ENCODE peak calls at places on chromosomes 2 and 18, in seven cellular contexts. N, D, U, H, M, G and Z are unnamed samples.

GRCh38 chr2:201411421-201411820 is 39.8 kb downstream of the TRAK2 start:
- DNase-seq in N (no peak), M (no peak), D (peak; percentile 30), H (no peak), U (no peak), G (peak; percentile 7), Z (no peak)

GRCh38 chr2:110979834-110980612 is 140.7 kb upstream of the BCL2L11 start:
- DNase-seq in H (peak; percentile 43), M (no peak), U (peak; percentile 18), D (no peak), G (no peak), N (no peak), Z (no peak)

GRCh38 chr2:96760986-96761832 is 507 bp downstream of the CNNM4 start:
- DNase-seq in N (no peak), D (no peak), U (peak; percentile 26), H (peak; percentile 50), G (no peak), M (no peak), Z (peak; percentile 21)

GRCh38 chr2:212926948-212927347 is 224.5 kb downstream of the IKZF2 start:
- DNase-seq in U (no peak), N (no peak), M (no peak), H (no peak), G (no peak), D (no peak), Z (no peak)

GRCh38 chr18:39190508-39190907 is 1624.9 kb upstream of the CELF4 start:
- DNase-seq in U (peak; percentile 49), H (no peak), N (no peak), D (no peak), M (no peak), G (no peak), Z (no peak)

GRCh38 chr2:236718207-236718992 is 148.8 kb downstream of the ACKR3 start:
- DNase-seq in M (no peak), H (no peak), N (no peak), D (peak; percentile 8), G (peak; percentile 84), U (no peak), Z (no peak)

GRCh38 chr18:53745228-53745967 is 479.1 kb downstream of the MBD2 start:
- DNase-seq in G (no peak), N (no peak), H (no peak), M (no peak), D (no peak), U (no peak), Z (no peak)

GRCh38 chr2:160731856-160732255 is 238.2 kb upstream of the RBMS1 start:
- DNase-seq in U (no peak), G (no peak), D (no peak), N (peak; percentile 17), M (no peak), H (no peak), Z (no peak)

GRCh38 chr2:231780123-231780908 is 766 bp downstream of the PDE6D start:
- DNase-seq in U (peak; percentile 65), D (peak; percentile 34), M (peak; percentile 15), G (no peak), N (no peak), H (peak; percentile 59), Z (peak; percentile 63)

GRCh38 chr18:11736656-11737055 is 47.6 kb downstream of the GNAL start:
- DNase-seq in M (no peak), U (no peak), N (no peak), H (no peak), G (peak; percentile 15), D (peak; percentile 26), Z (peak; percentile 59)

GRCh38 chr2:20065885-20066602 is 14.6 kb upstream of the LAPTM4A start:
- DNase-seq in D (peak; percentile 60), U (no peak), M (no peak), G (no peak), H (no peak), N (no peak), Z (peak; percentile 58)

GRCh38 chr2:75361486-75361885 is 162.2 kb upstream of the TACR1 start:
- DNase-seq in N (no peak), H (no peak), D (no peak), G (no peak), M (no peak), U (no peak), Z (no peak)

GRCh38 chr2:238895901-238896600 is 48.2 kb downstream of the TWIST2 start:
- DNase-seq in H (peak; percentile 81), D (peak; percentile 91), G (peak; percentile 87), N (peak; percentile 23), M (no peak), U (peak; percentile 90), Z (peak; percentile 96)

GRCh38 chr2:160505236-160505635 is 11.6 kb upstream of the RBMS1 start:
- DNase-seq in N (no peak), U (no peak), H (no peak), M (no peak), G (no peak), D (no peak), Z (no peak)

GRCh38 chr2:53104263-53104662 is 663.3 kb upstream of the CHAC2 start:
- DNase-seq in N (peak; percentile 7), D (peak; percentile 73), H (no peak), U (peak; percentile 89), G (no peak), M (peak; percentile 31), Z (peak; percentile 25)

GRCh38 chr2:65488527-65488926 is 56.1 kb upstream of the SPRED2 start:
- DNase-seq in U (no peak), G (no peak), N (no peak), H (no peak), D (no peak), M (no peak), Z (no peak)

GRCh38 chr2:65487404-65487803 is 55.0 kb upstream of the SPRED2 start:
- DNase-seq in D (no peak), N (no peak), H (no peak), M (no peak), G (no peak), U (no peak), Z (no peak)

GRCh38 chr2:65491381-65491903 is 59.0 kb upstream of the SPRED2 start:
- DNase-seq in G (no peak), D (no peak), N (no peak), U (no peak), M (no peak), H (no peak), Z (no peak)

GRCh38 chr2:65489269-65489668 is 56.9 kb upstream of the SPRED2 start:
- DNase-seq in H (no peak), G (no peak), N (no peak), U (no peak), M (no peak), D (no peak), Z (no peak)

GRCh38 chr2:65490222-65490621 is 57.8 kb upstream of the SPRED2 start:
- DNase-seq in M (no peak), U (no peak), G (no peak), D (no peak), N (no peak), H (no peak), Z (no peak)
- H3K9ac ChIP-seq in M (no peak overlapping the region), U (no peak overlapping the region), G (no peak overlapping the region), D (no peak overlapping the region), N (no peak overlapping the region), H (no peak overlapping the region), Z (no peak overlapping the region)

DNA sequence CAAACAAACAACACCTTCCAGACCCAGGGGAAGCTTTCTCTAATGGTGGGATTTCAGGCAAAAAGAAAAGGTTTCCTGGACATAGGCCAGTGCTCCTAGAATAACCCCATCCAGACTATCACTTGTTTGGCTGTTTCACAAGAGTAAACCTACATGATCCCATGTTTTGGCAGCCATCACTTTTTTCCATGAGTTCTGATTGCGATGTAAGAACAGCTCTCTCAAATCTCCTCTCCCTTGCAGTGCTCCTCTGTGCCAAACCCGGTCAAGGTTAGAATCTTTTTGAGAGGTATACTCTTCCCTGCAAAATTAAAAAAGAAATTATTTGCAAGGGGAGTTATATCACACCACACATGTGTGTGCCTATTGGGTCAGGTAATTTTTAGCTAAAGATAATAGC is 11.9 kb downstream of the GRP start:
- DNase-seq in U (no peak), M (no peak), G (no peak), D (no peak), H (no peak), N (no peak), Z (no peak)
- H4K8ac ChIP-seq in U (no peak overlapping the region), M (no peak overlapping the region), G (no peak overlapping the region), D (no peak overlapping the region), H (no peak overlapping the region), N (no peak overlapping the region), Z (no peak overlapping the region)

GRCh38 chr18:58311390-58311789 is 267.4 kb downstream of the NEDD4L start:
- DNase-seq in U (no peak), N (no peak), G (no peak), D (no peak), M (no peak), H (no peak), Z (no peak)

GRCh38 chr18:58314284-58314683 is 270.3 kb downstream of the NEDD4L start:
- DNase-seq in G (peak; percentile 63), M (no peak), U (peak; percentile 31), N (no peak), H (no peak), D (peak; percentile 95), Z (peak; percentile 96)

GRCh38 chr18:58315739-58316215 is 271.8 kb downstream of the NEDD4L start:
- DNase-seq in N (no peak), D (no peak), M (no peak), G (no peak), H (no peak), U (no peak), Z (no peak)

GRCh38 chr18:58315041-58315440 is 271.0 kb downstream of the NEDD4L start:
- DNase-seq in U (no peak), N (no peak), H (no peak), D (peak; percentile 15), G (no peak), M (no peak), Z (peak; percentile 41)

GRCh38 chr18:58313491-58314032 is 269.5 kb downstream of the NEDD4L start:
- DNase-seq in N (no peak), D (no peak), G (no peak), M (no peak), U (no peak), H (no peak), Z (no peak)
- H3K9ac ChIP-seq in N (no peak overlapping the region), D (no peak overlapping the region), G (no peak overlapping the region), M (no peak overlapping the region), U (no peak overlapping the region), H (no peak overlapping the region), Z (peak overlapping the region; percentile 26)

GRCh38 chr18:65936678-65937077 is 185.9 kb downstream of the CDH7 start:
- DNase-seq in D (no peak), M (no peak), G (no peak), U (no peak), N (no peak), H (no peak), Z (no peak)

GRCh38 chr18:65938592-65939372 is 188.0 kb downstream of the CDH7 start:
- DNase-seq in G (no peak), U (peak; percentile 89), M (no peak), N (peak; percentile 25), H (peak; percentile 77), D (no peak), Z (peak; percentile 18)

GRCh38 chr18:65941482-65941881 is 190.7 kb downstream of the CDH7 start:
- DNase-seq in D (no peak), H (no peak), N (no peak), G (no peak), M (no peak), U (no peak), Z (no peak)

GRCh38 chr18:65934874-65935273 is 184.1 kb downstream of the CDH7 start:
- DNase-seq in G (no peak), D (no peak), N (no peak), M (no peak), U (no peak), H (no peak), Z (no peak)

DNA sequence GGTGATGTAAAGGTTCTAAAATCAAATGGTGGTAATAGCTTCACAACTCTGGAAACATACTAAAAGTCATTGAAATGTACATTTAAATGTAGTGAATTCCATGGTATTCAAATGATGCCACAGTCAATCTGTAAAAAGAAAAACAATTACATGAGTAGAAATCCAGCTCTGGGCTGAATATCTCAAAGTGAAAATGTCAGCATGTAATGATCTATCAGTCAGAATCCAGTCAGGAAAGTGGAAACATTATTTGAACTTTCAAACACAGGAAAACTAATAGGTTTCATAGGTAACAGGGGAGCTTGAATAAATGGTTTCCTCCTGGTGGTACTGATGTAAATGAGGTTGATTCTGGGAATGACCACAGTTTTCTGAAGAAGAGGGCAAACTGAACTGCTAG is 186.4 kb downstream of the CDH7 start:
- DNase-seq in M (no peak), H (no peak), U (no peak), D (no peak), G (no peak), N (no peak), Z (no peak)
- H4K8ac ChIP-seq in M (no peak overlapping the region), H (no peak overlapping the region), U (no peak overlapping the region), D (no peak overlapping the region), G (no peak overlapping the region), N (no peak overlapping the region), Z (no peak overlapping the region)